ENCODE peak calls at places on chromosomes 13 and 19, in eight cellular contexts. B is RWPE1; Y is posterior vena cava; I is endothelial cell of umbilical vein; L is neural crest cell; V is posterior cingulate gyrus; E is HAP-1; U is activated effector memory CD4-positive, alpha-beta T cell treated with anti-CD3 and anti-CD28 coated beads, Interleukin-2, amount 50 U/mL, for 16 hours. W is an unnamed sample.

GRCh38 chr19:23799321-23799720 is 40.6 kb upstream of the ZNF681 start:
- DNase-seq in V (no peak), U (peak), E (no peak), I (no peak), Y (no peak), B (no peak), L (no peak), W (no peak)

GRCh38 chr13:100440756-100441421 is 147.7 kb downstream of the GGACT start:
- DNase-seq in L (no peak), U (no peak), Y (no peak), V (no peak), I (peak), B (no peak), E (no peak), W (no peak)

GRCh38 chr19:14198384-14199376 is 7.3 kb downstream of the ADGRL1 start:
- DNase-seq in V (no peak), U (no peak), B (no peak), I (no peak), Y (no peak), L (no peak), E (no peak), W (no peak)

GRCh38 chr19:46731007-46731501 is 14.1 kb upstream of the PRKD2 start:
- DNase-seq in E (no peak), L (no peak), I (peak), Y (peak), V (peak), B (peak), U (no peak), W (no peak)

GRCh38 chr19:33441277-33441699 is 67.8 kb downstream of the CEBPG start:
- DNase-seq in B (no peak), U (peak), Y (peak), L (no peak), E (no peak), I (no peak), V (no peak), W (no peak)

GRCh38 chr19:38173324-38174041 is 50.5 kb downstream of the DPF1 start:
- DNase-seq in U (no peak), L (no peak), E (no peak), Y (no peak), B (peak), I (peak), V (peak), W (no peak)

GRCh38 chr19:19278315-19278714 is 5.2 kb upstream of the TM6SF2 start:
- DNase-seq in L (no peak), U (no peak), Y (no peak), B (no peak), E (no peak), V (no peak), I (no peak), W (no peak)

GRCh38 chr19:1572795-1573194 is 4.7 kb upstream of the MEX3D start:
- DNase-seq in B (no peak), U (no peak), I (no peak), E (no peak), L (no peak), V (no peak), Y (no peak), W (no peak)

GRCh38 chr19:40006273-40006691 is 9.4 kb downstream of the ZNF546 start:
- DNase-seq in I (peak), V (no peak), B (no peak), E (no peak), Y (no peak), U (no peak), L (no peak), W (no peak)

GRCh38 chr13:47188802-47189201 is 291.9 kb upstream of the HTR2A start:
- DNase-seq in U (no peak), B (no peak), L (no peak), I (no peak), V (no peak), E (no peak), Y (no peak), W (no peak)

W was measured in activated CD4-positive, CD25-positive, alpha-beta regulatory T cell treated with anti-CD3 and anti-CD28 coated beads, Interleukin-2, amount 50 U/mL, for 72 hours.